ENCODE peak calls at places on chromosomes 3 and 15, in six cellular contexts. One of them, this sample, is unnamed.

GRCh38 chr3:19947549-19948071 is 713 bp downstream of the RAB5A start:
- DNase-seq in PC-3: peak
- DNase-seq in fibroblast of lung: peak
- DNase-seq in H1: peak
- DNase-seq in GM12878: no peak
- DNase-seq in HCT116: peak
- DNase-seq in this sample: peak

GRCh38 chr3:191119415-191120295 is 79.4 kb upstream of the OSTN start:
- DNase-seq in PC-3: no peak
- DNase-seq in fibroblast of lung: no peak
- DNase-seq in H1: no peak
- DNase-seq in GM12878: no peak
- DNase-seq in HCT116: no peak
- DNase-seq in this sample: no peak

GRCh38 chr15:58842713-58843396 is 71.8 kb downstream of the MINDY2 start:
- DNase-seq in PC-3: no peak
- DNase-seq in fibroblast of lung: no peak
- DNase-seq in H1: no peak
- DNase-seq in GM12878: peak
- DNase-seq in HCT116: no peak
- DNase-seq in this sample: no peak

GRCh38 chr3:50345586-50345985 is at the start of gene ZMYND10:
- DNase-seq in PC-3: peak
- DNase-seq in fibroblast of lung: no peak
- DNase-seq in H1: peak
- DNase-seq in GM12878: no peak
- DNase-seq in HCT116: no peak
- DNase-seq in this sample: peak

GRCh38 chr3:171867976-171868375 is 24.8 kb downstream of the TMEM212 start:
- DNase-seq in PC-3: peak
- DNase-seq in fibroblast of lung: no peak
- DNase-seq in H1: no peak
- DNase-seq in GM12878: no peak
- DNase-seq in HCT116: peak
- DNase-seq in this sample: peak

GRCh38 chr3:141303481-141304223 is 64.7 kb upstream of the ZBTB38 start:
- DNase-seq in PC-3: peak
- DNase-seq in fibroblast of lung: peak
- DNase-seq in H1: peak
- DNase-seq in GM12878: peak
- DNase-seq in HCT116: peak
- DNase-seq in this sample: peak

GRCh38 chr15:100234158-100235029 is 107.4 kb downstream of the ADAMTS17 start:
- DNase-seq in PC-3: no peak
- DNase-seq in fibroblast of lung: peak
- DNase-seq in H1: no peak
- DNase-seq in GM12878: no peak
- DNase-seq in HCT116: no peak
- DNase-seq in this sample: no peak

GRCh38 chr15:68985361-68985891 is 29.1 kb upstream of the NOX5 start:
- DNase-seq in PC-3: no peak
- DNase-seq in fibroblast of lung: no peak
- DNase-seq in H1: no peak
- DNase-seq in GM12878: no peak
- DNase-seq in HCT116: no peak
- DNase-seq in this sample: no peak

GRCh38 chr15:57589276-57590073 is 2.2 kb upstream of the MYZAP start:
- DNase-seq in PC-3: no peak
- DNase-seq in fibroblast of lung: no peak
- DNase-seq in H1: no peak
- DNase-seq in GM12878: no peak
- DNase-seq in HCT116: no peak
- DNase-seq in this sample: no peak

GRCh38 chr3:194395767-194396527 is 3.1 kb downstream of the GP5 start:
- DNase-seq in PC-3: no peak
- DNase-seq in fibroblast of lung: no peak
- DNase-seq in H1: peak
- DNase-seq in GM12878: no peak
- DNase-seq in HCT116: no peak
- DNase-seq in this sample: no peak

GRCh38 chr15:98694153-98694552 is 45.8 kb downstream of the IGF1R start:
- DNase-seq in PC-3: no peak
- DNase-seq in fibroblast of lung: no peak
- DNase-seq in H1: no peak
- DNase-seq in GM12878: no peak
- DNase-seq in HCT116: no peak
- DNase-seq in this sample: no peak

GRCh38 chr15:41971893-41972340 is 440 bp downstream of the EHD4 start:
- DNase-seq in PC-3: no peak
- DNase-seq in fibroblast of lung: no peak
- DNase-seq in H1: peak
- DNase-seq in GM12878: no peak
- DNase-seq in HCT116: no peak
- DNase-seq in this sample: no peak

GRCh38 chr3:88677311-88677710 is 430.1 kb upstream of the EPHA3 start:
- DNase-seq in PC-3: no peak
- DNase-seq in fibroblast of lung: no peak
- DNase-seq in H1: no peak
- DNase-seq in GM12878: no peak
- DNase-seq in HCT116: no peak
- DNase-seq in this sample: no peak

GRCh38 chr15:60370804-60371700 is 26.7 kb downstream of the ANXA2 start:
- DNase-seq in PC-3: peak
- DNase-seq in fibroblast of lung: peak
- DNase-seq in H1: no peak
- DNase-seq in GM12878: no peak
- DNase-seq in HCT116: peak
- DNase-seq in this sample: no peak

GRCh38 chr3:126494831-126495230 is 19.1 kb upstream of the ZXDC start:
- DNase-seq in PC-3: no peak
- DNase-seq in fibroblast of lung: no peak
- DNase-seq in H1: no peak
- DNase-seq in GM12878: no peak
- DNase-seq in HCT116: no peak
- DNase-seq in this sample: no peak

GRCh38 chr3:43540625-43541024 is 81.2 kb downstream of the ANO10 start:
- DNase-seq in PC-3: no peak
- DNase-seq in fibroblast of lung: peak
- DNase-seq in H1: no peak
- DNase-seq in GM12878: no peak
- DNase-seq in HCT116: no peak
- DNase-seq in this sample: no peak

GRCh38 chr3:100629728-100630127 is 20.3 kb downstream of the ADGRG7 start:
- DNase-seq in PC-3: peak
- DNase-seq in fibroblast of lung: no peak
- DNase-seq in H1: no peak
- DNase-seq in GM12878: no peak
- DNase-seq in HCT116: no peak
- DNase-seq in this sample: no peak

GRCh38 chr3:184299488-184300376 is 691 bp downstream of the PSMD2 start:
- DNase-seq in PC-3: peak
- DNase-seq in fibroblast of lung: peak
- DNase-seq in H1: no peak
- DNase-seq in GM12878: no peak
- DNase-seq in HCT116: no peak
- DNase-seq in this sample: no peak

GRCh38 chr15:90194655-90195054 is 6.5 kb upstream of the SEMA4B start:
- DNase-seq in PC-3: no peak
- DNase-seq in fibroblast of lung: no peak
- DNase-seq in H1: no peak
- DNase-seq in GM12878: no peak
- DNase-seq in HCT116: no peak
- DNase-seq in this sample: no peak

GRCh38 chr15:50055333-50056278 is 63.4 kb downstream of the ATP8B4 start:
- DNase-seq in PC-3: no peak
- DNase-seq in fibroblast of lung: peak
- DNase-seq in H1: no peak
- DNase-seq in GM12878: no peak
- DNase-seq in HCT116: no peak
- DNase-seq in this sample: no peak

GRCh38 chr15:53573091-53573490 is 186.4 kb downstream of the WDR72 start:
- DNase-seq in PC-3: no peak
- DNase-seq in fibroblast of lung: no peak
- DNase-seq in H1: no peak
- DNase-seq in GM12878: no peak
- DNase-seq in HCT116: no peak
- DNase-seq in this sample: no peak

GRCh38 chr15:62845239-62846126 is 197.1 kb upstream of the TPM1 start:
- DNase-seq in PC-3: peak
- DNase-seq in fibroblast of lung: peak
- DNase-seq in H1: no peak
- DNase-seq in GM12878: no peak
- DNase-seq in HCT116: no peak
- DNase-seq in this sample: no peak

GRCh38 chr3:114092151-114093000 is 35.8 kb downstream of the QTRT2 start:
- DNase-seq in PC-3: no peak
- DNase-seq in fibroblast of lung: peak
- DNase-seq in H1: no peak
- DNase-seq in GM12878: no peak
- DNase-seq in HCT116: no peak
- DNase-seq in this sample: no peak

GRCh38 chr15:41281236-41281635 is 50.2 kb downstream of the CHP1 start:
- DNase-seq in PC-3: peak
- DNase-seq in fibroblast of lung: peak
- DNase-seq in H1: no peak
- DNase-seq in GM12878: no peak
- DNase-seq in HCT116: no peak
- DNase-seq in this sample: no peak

GRCh38 chr3:67297715-67298475 is 299.8 kb downstream of the KBTBD8 start:
- DNase-seq in PC-3: no peak
- DNase-seq in fibroblast of lung: no peak
- DNase-seq in H1: no peak
- DNase-seq in GM12878: no peak
- DNase-seq in HCT116: no peak
- DNase-seq in this sample: no peak

GRCh38 chr15:101115887-101116680 is 135.8 kb downstream of the CHSY1 start:
- DNase-seq in PC-3: no peak
- DNase-seq in fibroblast of lung: peak
- DNase-seq in H1: no peak
- DNase-seq in GM12878: no peak
- DNase-seq in HCT116: no peak
- DNase-seq in this sample: no peak

DNA sequence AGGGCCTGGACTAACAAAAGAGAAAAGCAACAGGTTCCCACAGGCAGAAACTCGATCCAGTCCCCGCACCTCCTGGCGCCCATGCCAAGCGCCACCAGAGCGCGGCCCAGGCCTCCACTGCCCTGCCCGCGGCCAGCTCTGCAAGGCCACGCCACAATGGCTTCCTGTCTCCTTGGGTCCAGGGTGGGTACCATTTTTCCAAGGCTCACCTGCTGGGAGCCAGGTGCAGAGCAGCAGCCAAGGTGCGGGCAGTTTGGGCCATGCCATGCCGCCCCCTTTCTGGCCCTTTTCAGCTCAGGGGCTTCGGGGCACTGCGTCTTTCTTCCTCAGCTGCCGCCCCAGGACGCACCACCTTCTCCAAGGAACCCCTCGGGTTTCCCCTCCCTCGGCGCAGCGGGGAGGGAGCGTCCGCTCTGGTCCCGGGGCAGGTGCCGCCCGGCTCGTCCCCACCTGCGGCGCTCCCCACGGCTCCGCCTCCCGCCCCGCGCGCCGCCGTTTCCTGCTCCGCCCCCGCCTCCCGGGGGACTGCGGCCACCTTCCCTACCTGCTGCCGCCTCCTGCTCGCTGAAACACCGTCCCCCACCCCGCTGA is at the start of gene ILDR1:
- DNase-seq in PC-3: peak
- DNase-seq in fibroblast of lung: no peak
- DNase-seq in H1: peak
- DNase-seq in GM12878: no peak
- DNase-seq in HCT116: peak
- DNase-seq in this sample: peak
- H3K4me2 ChIP-seq in PC-3: peak
- H3K4me2 ChIP-seq in fibroblast of lung: no peak
- H3K4me2 ChIP-seq in H1: peak
- H3K4me2 ChIP-seq in GM12878: peak
- H3K4me2 ChIP-seq in HCT116: peak
- H3K4me2 ChIP-seq in this sample: peak

GRCh38 chr3:96813820-96814580 is 394 bp upstream of the EPHA6 start:
- DNase-seq in PC-3: peak
- DNase-seq in fibroblast of lung: peak
- DNase-seq in H1: no peak
- DNase-seq in GM12878: no peak
- DNase-seq in HCT116: no peak
- DNase-seq in this sample: no peak
- H3K27ac ChIP-seq in PC-3: no peak
- H3K27ac ChIP-seq in fibroblast of lung: no peak
- H3K27ac ChIP-seq in H1: no peak
- H3K27ac ChIP-seq in GM12878: no peak
- H3K27ac ChIP-seq in HCT116: no peak
- H3K27ac ChIP-seq in this sample: no peak

GRCh38 chr3:156551746-156552145 is 3.2 kb downstream of the SSR3 start:
- DNase-seq in PC-3: peak
- DNase-seq in fibroblast of lung: peak
- DNase-seq in H1: no peak
- DNase-seq in GM12878: no peak
- DNase-seq in HCT116: no peak
- DNase-seq in this sample: no peak
- H3K4me2 ChIP-seq in PC-3: peak
- H3K4me2 ChIP-seq in fibroblast of lung: peak
- H3K4me2 ChIP-seq in H1: no peak
- H3K4me2 ChIP-seq in GM12878: peak
- H3K4me2 ChIP-seq in HCT116: no peak
- H3K4me2 ChIP-seq in this sample: no peak

DNA sequence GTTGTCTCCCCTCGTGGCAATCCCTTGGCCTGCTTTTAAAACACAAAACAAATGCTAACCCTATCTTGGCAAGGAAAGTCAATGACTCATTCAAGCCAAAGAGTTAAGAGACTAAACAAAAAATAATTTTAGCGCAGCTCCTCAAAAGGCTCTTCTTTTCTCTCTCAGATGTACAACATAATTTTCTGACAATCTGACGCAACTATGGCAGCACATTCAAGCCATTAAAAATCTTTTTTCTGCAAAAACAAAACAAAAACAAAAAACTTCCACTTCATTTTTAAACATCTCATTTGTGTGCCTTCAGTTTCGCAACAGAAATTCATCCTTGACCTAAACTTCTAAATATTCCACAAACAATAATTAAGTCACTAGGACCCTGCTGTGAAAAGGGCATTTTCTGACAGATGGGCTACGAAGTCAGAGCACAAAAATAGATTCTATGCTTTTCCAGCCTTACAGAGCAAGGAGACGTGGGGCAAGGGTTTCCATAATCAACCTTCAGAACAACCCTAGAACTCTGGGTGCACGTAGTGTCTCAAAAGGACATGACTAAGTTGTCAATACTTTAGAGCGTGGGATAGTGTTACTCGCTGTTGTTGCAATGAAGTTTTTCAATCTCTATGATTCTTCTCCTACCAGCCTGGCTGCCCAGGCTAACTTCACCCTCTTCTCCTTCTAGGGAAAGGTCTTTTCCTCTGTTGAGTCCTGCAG is 84.3 kb downstream of the MB21D2 start:
- DNase-seq in PC-3: peak
- DNase-seq in fibroblast of lung: peak
- DNase-seq in H1: no peak
- DNase-seq in GM12878: no peak
- DNase-seq in HCT116: no peak
- DNase-seq in this sample: no peak
- H3K27ac ChIP-seq in PC-3: no peak
- H3K27ac ChIP-seq in fibroblast of lung: peak
- H3K27ac ChIP-seq in H1: no peak
- H3K27ac ChIP-seq in GM12878: no peak
- H3K27ac ChIP-seq in HCT116: no peak
- H3K27ac ChIP-seq in this sample: no peak